ENCODE peak calls at places on chromosomes 2 and 18, in ten cellular contexts. H is CD4-positive, alpha-beta T cell; V is stomach; P is bronchial epithelial cell; E is D721Med; F is IMR-90; B is pancreas; L is RWPE1; X is GM12865; Y is lower leg skin. O is an unnamed sample.

GRCh38 chr2:234863043-234863934 is 88.5 kb upstream of the SH3BP4 start:
- DNase-seq in B (peak), E (no peak), X (no peak), H (no peak), V (no peak), P (peak), Y (peak), F (peak), L (peak), O (no peak)

GRCh38 chr2:149068996-149069888 is 30.7 kb downstream of the LYPD6B start:
- DNase-seq in L (no peak), H (no peak), V (no peak), Y (peak), X (no peak), B (no peak), E (no peak), P (peak), F (peak), O (no peak)

GRCh38 chr2:85886585-85886984 is 2.2 kb downstream of the ST3GAL5 start:
- DNase-seq in F (peak), Y (peak), B (no peak), E (no peak), H (peak), V (no peak), P (peak), X (no peak), L (peak), O (no peak)

GRCh38 chr2:101238930-101239759 is 13.5 kb upstream of the CNOT11 start:
- DNase-seq in F (no peak), P (peak), E (no peak), L (no peak), H (no peak), V (peak), B (peak), X (no peak), Y (no peak), O (no peak)

GRCh38 chr2:33167655-33168245 is 221.0 kb downstream of the LTBP1 start:
- DNase-seq in F (peak), P (no peak), L (no peak), B (no peak), X (no peak), E (no peak), V (no peak), H (no peak), Y (no peak), O (no peak)

GRCh38 chr2:65256088-65256487 is 28.5 kb downstream of the ACTR2 start:
- DNase-seq in H (no peak), L (no peak), B (no peak), E (no peak), F (no peak), Y (no peak), X (no peak), V (no peak), P (no peak), O (no peak)

GRCh38 chr2:85389139-85389538 is 21.0 kb downstream of the CAPG start:
- DNase-seq in P (no peak), B (no peak), E (no peak), Y (no peak), F (no peak), H (no peak), X (no peak), L (no peak), V (no peak), O (no peak)

GRCh38 chr2:210519594-210519993 is 36.8 kb upstream of the CPS1 start:
- DNase-seq in F (no peak), X (no peak), V (no peak), B (no peak), L (no peak), Y (no peak), H (no peak), E (no peak), P (no peak), O (no peak)

GRCh38 chr2:17518212-17519154 is at the start of gene RAD51AP2:
- DNase-seq in B (peak), V (peak), L (peak), H (no peak), X (peak), P (peak), Y (peak), E (peak), F (peak), O (peak)

GRCh38 chr18:58258707-58259342 is 214.8 kb downstream of the NEDD4L start:
- DNase-seq in B (no peak), F (no peak), V (peak), Y (no peak), X (no peak), P (no peak), L (no peak), H (no peak), E (no peak), O (no peak)

GRCh38 chr2:233995985-233996384 is 54.5 kb upstream of the SPP2 start:
- DNase-seq in Y (no peak), E (no peak), H (no peak), X (no peak), P (no peak), F (peak), B (no peak), L (no peak), V (no peak), O (no peak)

GRCh38 chr2:31069926-31070325 is 68.3 kb downstream of the GALNT14 start:
- DNase-seq in E (no peak), H (no peak), F (no peak), X (no peak), Y (no peak), P (no peak), V (no peak), L (no peak), B (no peak), O (no peak)

GRCh38 chr2:36380624-36381481 is 25.3 kb downstream of the CRIM1 start:
- DNase-seq in V (no peak), X (no peak), B (peak), Y (no peak), E (no peak), H (no peak), F (no peak), P (no peak), L (no peak), O (no peak)

GRCh38 chr2:28356095-28356911 is 36.4 kb upstream of the FOSL2 start:
- DNase-seq in L (peak), X (no peak), E (no peak), B (peak), P (peak), H (no peak), Y (peak), V (peak), F (peak), O (no peak)

GRCh38 chr2:10454505-10454904 is 6.4 kb upstream of the ODC1 start:
- DNase-seq in F (no peak), B (no peak), V (peak), L (no peak), Y (no peak), P (no peak), E (no peak), H (no peak), X (no peak), O (no peak)

GRCh38 chr18:41227993-41228392 is 727.0 kb upstream of the PIK3C3 start:
- DNase-seq in P (peak), H (no peak), B (no peak), F (no peak), V (no peak), X (no peak), Y (no peak), E (no peak), L (no peak), O (no peak)

GRCh38 chr2:30262716-30263309 is 31.5 kb downstream of the LBH start:
- DNase-seq in P (no peak), Y (no peak), V (no peak), E (no peak), F (no peak), B (no peak), X (no peak), L (no peak), H (no peak), O (no peak)

GRCh38 chr2:240624950-240625621 is at the start of gene GPR35:
- DNase-seq in F (peak), B (no peak), V (peak), E (no peak), Y (no peak), L (no peak), H (peak), X (peak), P (no peak), O (no peak)

GRCh38 chr2:102915128-102915527 is 153.3 kb downstream of the TMEM182 start:
- DNase-seq in V (no peak), P (peak), L (peak), H (no peak), X (no peak), Y (no peak), B (no peak), F (peak), E (no peak), O (no peak)

GRCh38 chr18:74493689-74494088 is 2.5 kb upstream of the CNDP2 start:
- DNase-seq in L (no peak), Y (peak), V (peak), F (peak), B (no peak), E (no peak), X (peak), H (peak), P (peak), O (peak)

GRCh38 chr2:121298476-121298875 is 13.5 kb upstream of the TFCP2L1 start:
- DNase-seq in B (no peak), L (no peak), P (no peak), X (no peak), F (no peak), Y (no peak), V (no peak), H (no peak), E (no peak), O (peak)

GRCh38 chr18:5817821-5818220 is 77.5 kb downstream of the TMEM200C start:
- DNase-seq in H (no peak), B (no peak), V (no peak), F (no peak), Y (no peak), L (no peak), X (no peak), E (no peak), P (no peak), O (no peak)

DNA sequence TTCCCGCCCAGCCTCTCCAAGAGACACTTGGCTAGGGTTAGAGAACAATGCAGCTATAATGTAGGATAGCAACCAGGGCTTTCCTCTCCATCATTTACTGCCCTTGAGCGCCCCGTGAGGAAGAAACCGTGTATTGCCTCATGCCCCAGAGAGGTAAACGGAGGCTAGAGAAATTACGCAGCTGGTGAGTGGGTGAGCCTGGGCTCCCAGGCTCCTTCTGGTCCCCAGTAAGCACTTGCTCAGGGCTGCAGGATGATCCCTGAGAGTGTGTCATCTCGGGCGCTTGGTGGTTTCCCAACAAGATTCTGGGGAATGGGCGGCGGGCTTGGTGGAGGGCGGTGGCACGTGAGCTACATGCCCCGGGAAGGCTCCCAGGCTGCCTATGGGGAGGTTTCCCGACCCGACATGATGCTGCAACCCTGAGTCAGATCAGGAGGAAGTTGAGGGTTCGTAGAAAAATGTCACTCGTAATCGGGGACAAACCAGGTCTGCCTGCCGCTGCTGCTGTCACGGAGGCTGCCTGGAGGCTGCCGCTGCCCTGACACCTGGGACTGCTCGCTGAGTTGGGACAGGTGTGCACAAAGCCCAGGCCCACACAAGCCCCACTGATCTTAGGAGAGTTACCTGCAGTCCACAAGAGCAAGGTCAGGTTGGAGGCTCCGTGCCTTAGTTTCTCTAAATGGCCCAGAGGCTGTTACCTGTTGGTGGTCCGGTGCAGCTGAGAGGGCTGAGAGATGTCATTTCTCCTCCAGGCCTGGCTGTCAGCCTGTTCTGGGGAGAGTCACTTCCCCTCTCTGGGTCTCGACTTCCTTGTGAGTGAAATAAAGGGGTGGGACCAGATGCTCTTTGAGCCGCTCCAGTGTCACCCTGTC is at the start of gene GPR55:
- DNase-seq in X (peak), H (peak), E (no peak), Y (no peak), V (peak), P (no peak), B (no peak), F (no peak), L (no peak), O (no peak)
- TF ChIP-seq CTCF in X (peak), H (no peak), E (peak), Y (no peak), V (no peak), P (peak), B (no peak), F (peak), L (no peak), O (peak)

GRCh38 chr2:182761903-182762302 is 45.8 kb downstream of the DNAJC10 start:
- DNase-seq in B (no peak), P (peak), X (no peak), Y (no peak), F (peak), V (no peak), E (no peak), H (no peak), L (no peak), O (no peak)
- TF ChIP-seq CTCF in B (no peak), P (no peak), X (no peak), Y (no peak), F (no peak), V (no peak), E (peak), H (no peak), L (no peak), O (peak)

GRCh38 chr2:1889099-1889650 is 144.9 kb upstream of the PXDN start:
- DNase-seq in H (no peak), B (no peak), X (no peak), P (no peak), L (no peak), V (no peak), Y (no peak), E (no peak), F (no peak), O (no peak)

GRCh38 chr2:1887106-1887505 is 142.8 kb upstream of the PXDN start:
- DNase-seq in X (no peak), F (no peak), B (no peak), P (no peak), Y (no peak), E (no peak), L (no peak), V (no peak), H (no peak), O (no peak)

GRCh38 chr2:1884933-1885580 is 140.7 kb upstream of the PXDN start:
- DNase-seq in L (no peak), B (no peak), V (no peak), F (peak), X (no peak), E (no peak), P (peak), H (no peak), Y (no peak), O (no peak)

GRCh38 chr2:1887915-1888314 is 143.6 kb upstream of the PXDN start:
- DNase-seq in H (no peak), V (no peak), X (no peak), F (peak), P (peak), B (no peak), L (peak), Y (no peak), E (no peak), O (no peak)

GRCh38 chr2:1886405-1886992 is 142.2 kb upstream of the PXDN start:
- DNase-seq in B (peak), H (no peak), Y (peak), P (peak), F (peak), L (peak), E (no peak), X (peak), V (peak), O (no peak)
- TF ChIP-seq CTCF in B (peak), H (peak), Y (no peak), P (peak), F (peak), L (peak), E (peak), X (peak), V (peak), O (peak)

DNA sequence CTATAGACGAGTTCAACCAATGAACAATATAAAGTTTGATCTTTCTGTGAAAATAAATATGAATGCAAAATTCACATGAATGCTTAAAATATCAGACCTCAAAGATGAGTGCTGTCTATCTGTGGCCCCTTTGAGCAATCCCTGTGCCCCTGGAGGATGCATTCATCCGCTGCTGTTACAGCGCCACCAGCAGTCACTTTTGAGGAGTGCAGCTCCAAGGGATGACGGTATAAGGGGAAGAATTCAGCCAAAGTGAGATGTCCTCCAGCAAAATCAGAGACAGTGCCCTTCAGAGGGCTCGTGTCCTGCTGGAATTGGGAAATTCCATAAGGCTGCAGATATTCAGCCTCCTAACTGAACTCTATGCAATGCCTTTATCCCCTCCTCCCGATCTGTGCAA is 12.0 kb upstream of the CHRNA1 start:
- DNase-seq in X (no peak), V (no peak), P (no peak), B (no peak), F (no peak), H (no peak), L (no peak), E (no peak), Y (no peak), O (no peak)
- TF ChIP-seq CTCF in X (peak), V (no peak), P (peak), B (no peak), F (peak), H (no peak), L (peak), E (peak), Y (no peak), O (peak)

GRCh38 chr2:204625135-204625534 is 79.9 kb downstream of the PARD3B start:
- DNase-seq in L (no peak), E (no peak), X (peak), H (no peak), F (no peak), Y (no peak), P (peak), V (no peak), B (no peak), O (no peak)
- TF ChIP-seq CTCF in L (no peak), E (peak), X (no peak), H (no peak), F (peak), Y (no peak), P (peak), V (no peak), B (no peak), O (no peak)

DNA sequence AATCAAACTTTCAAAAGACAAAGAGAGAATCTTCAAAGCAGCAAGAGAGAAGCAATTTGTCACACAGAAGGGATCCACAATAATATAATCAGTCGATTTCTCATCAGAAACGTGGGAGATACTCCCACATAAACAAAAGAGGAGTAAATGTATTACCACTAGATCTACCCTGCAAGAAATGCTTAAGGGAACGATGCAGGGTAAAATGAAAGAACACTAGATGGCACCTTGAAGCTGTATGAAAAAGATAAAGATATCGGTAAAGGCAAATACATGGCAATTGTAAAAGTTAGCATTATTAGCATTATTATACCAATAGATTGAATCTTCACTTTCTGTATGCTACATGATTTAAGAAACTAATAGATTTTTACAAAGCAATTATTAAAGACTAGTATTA is 677.0 kb downstream of the SUCLG1 start:
- DNase-seq in P (no peak), L (no peak), X (no peak), F (no peak), B (no peak), Y (no peak), E (no peak), H (no peak), V (no peak), O (no peak)
- TF ChIP-seq CTCF in P (no peak), L (no peak), X (no peak), F (no peak), B (no peak), Y (no peak), E (peak), H (no peak), V (no peak), O (no peak)

GRCh38 chr18:26547302-26548143 is 830 bp downstream of the KCTD1 start:
- DNase-seq in E (no peak), L (peak), P (peak), H (peak), Y (peak), X (peak), V (peak), B (peak), F (peak), O (peak)
- TF ChIP-seq CTCF in E (no peak), L (peak), P (peak), H (no peak), Y (no peak), X (peak), V (no peak), B (no peak), F (peak), O (peak)

DNA sequence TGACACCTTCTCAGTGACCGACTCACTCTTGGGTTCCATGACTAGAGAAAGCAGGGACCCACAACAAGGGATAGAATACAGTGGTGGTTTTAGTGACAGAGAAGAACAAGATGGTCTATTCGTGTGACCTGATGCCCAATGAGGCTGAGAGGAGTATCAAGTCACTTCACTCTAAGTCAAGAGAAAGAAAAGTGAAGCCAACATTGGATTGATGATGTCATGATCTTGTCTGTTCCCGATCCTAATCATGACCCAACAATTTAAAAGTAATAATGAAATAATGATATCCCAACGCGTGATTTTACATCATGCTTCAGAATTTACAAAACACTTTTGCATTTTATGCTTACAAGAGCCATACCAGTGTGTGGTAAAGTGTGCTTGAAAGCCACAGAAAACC is 155.6 kb upstream of the POU3F3 start:
- DNase-seq in H (no peak), X (no peak), P (no peak), Y (no peak), V (no peak), E (no peak), B (no peak), L (no peak), F (no peak), O (no peak)
- TF ChIP-seq CTCF in H (no peak), X (no peak), P (no peak), Y (no peak), V (no peak), E (no peak), B (no peak), L (no peak), F (no peak), O (no peak)

DNA sequence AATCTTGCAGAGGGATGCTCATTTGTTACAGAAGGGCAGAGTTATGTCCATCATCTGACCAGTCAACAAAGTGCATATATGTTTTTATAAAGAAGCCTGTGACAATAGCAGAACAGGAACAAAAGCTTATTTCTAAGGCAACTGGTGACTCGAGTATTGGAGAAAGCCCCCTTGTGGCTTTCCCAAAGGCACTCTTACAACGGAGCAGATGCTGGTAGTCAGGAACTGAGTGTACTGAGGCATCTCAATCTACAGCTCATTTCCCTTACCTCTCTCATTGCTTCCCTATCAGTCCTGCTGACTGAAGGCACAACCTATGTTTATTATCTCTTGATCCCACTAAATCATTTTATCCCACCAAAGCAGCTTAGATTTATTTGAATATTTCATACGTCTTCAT is 557.1 kb upstream of the CHAC2 start:
- DNase-seq in B (no peak), L (no peak), F (no peak), V (no peak), Y (no peak), X (no peak), P (no peak), H (no peak), E (no peak), O (no peak)
- TF ChIP-seq CTCF in B (no peak), L (no peak), F (no peak), V (no peak), Y (no peak), X (no peak), P (no peak), H (no peak), E (no peak), O (peak)